ENCODE peak calls at places on chromosomes 5 and 9, in ten cellular contexts. E, O, C, I, T, N, Z, J, B and H are unnamed samples.

GRCh38 chr9:129320575-129321311 is 142.7 kb upstream of the IER5L start:
- DNase-seq in E (peak), O (peak), C (peak), I (no peak), T (peak), N (peak), Z (peak), J (no peak), B (no peak), H (peak)

GRCh38 chr9:107375651-107376369 is 92.7 kb downstream of the RAD23B start:
- DNase-seq in E (no peak), O (no peak), C (no peak), I (no peak), T (no peak), N (no peak), Z (peak), J (no peak), B (no peak), H (no peak)

GRCh38 chr5:118070041-118070440 is 918.3 kb downstream of the DTWD2 start:
- DNase-seq in E (no peak), O (no peak), C (no peak), I (no peak), T (no peak), N (no peak), Z (no peak), J (no peak), B (no peak), H (no peak)

GRCh38 chr5:139388198-139388821 is 1.4 kb downstream of the MZB1 start:
- DNase-seq in E (no peak), O (no peak), C (no peak), I (no peak), T (peak), N (no peak), Z (no peak), J (no peak), B (no peak), H (peak)

GRCh38 chr9:123548749-123549545 is 192.9 kb downstream of the CRB2 start:
- DNase-seq in E (no peak), O (no peak), C (no peak), I (no peak), T (no peak), N (no peak), Z (peak), J (no peak), B (peak), H (no peak)

GRCh38 chr5:176425138-176425537 is 8.8 kb upstream of the CLTB start:
- DNase-seq in E (no peak), O (no peak), C (no peak), I (no peak), T (peak), N (no peak), Z (no peak), J (no peak), B (no peak), H (peak)

GRCh38 chr5:127957701-127958190 is 125.8 kb upstream of the SLC12A2 start:
- DNase-seq in E (no peak), O (no peak), C (no peak), I (no peak), T (no peak), N (no peak), Z (no peak), J (no peak), B (no peak), H (no peak)

GRCh38 chr9:121285835-121286687 is 18.1 kb downstream of the GSN start:
- DNase-seq in E (peak), O (no peak), C (no peak), I (no peak), T (peak), N (peak), Z (peak), J (no peak), B (no peak), H (peak)

GRCh38 chr5:17379188-17379951 is 118.7 kb upstream of the TAF11L2 start:
- DNase-seq in E (no peak), O (peak), C (no peak), I (no peak), T (peak), N (no peak), Z (peak), J (no peak), B (no peak), H (peak)

GRCh38 chr9:77820293-77820954 is 172.3 kb upstream of the GNA14 start:
- DNase-seq in E (no peak), O (no peak), C (peak), I (peak), T (peak), N (peak), Z (peak), J (no peak), B (no peak), H (peak)

GRCh38 chr9:81128701-81129100 is 560.6 kb downstream of the TLE1 start:
- DNase-seq in E (no peak), O (no peak), C (no peak), I (no peak), T (no peak), N (no peak), Z (no peak), J (no peak), B (no peak), H (peak)